ENCODE peak calls at places on chromosome 18, in eight cellular contexts. D is nephron progenitor cell, U is neural progenitor cell, A is AG10803, E is coronary artery, Q is ovary, Z is vagina, I is PC-9. K is an unnamed sample.
A peak's percentile ranks its signal among the peaks of the same experiment; 100 is the strongest.

GRCh38 chr18:39435986-39436385 is 1870.4 kb upstream of the CELF4 start:
- DNase-seq in E (no peak), Z (no peak), A (no peak), U (no peak), D (no peak), I (no peak), Q (no peak), K (no peak)

GRCh38 chr18:62566199-62566598 is 43.4 kb downstream of the ZCCHC2 start:
- DNase-seq in E (no peak), A (peak; percentile 36), Q (no peak), Z (no peak), U (peak; percentile 56), I (no peak), D (no peak), K (no peak)

GRCh38 chr18:59672125-59672769 is 25.0 kb downstream of the CCBE1 start:
- DNase-seq in Z (no peak), D (no peak), A (peak; percentile 89), E (no peak), Q (no peak), U (no peak), I (no peak), K (no peak)

GRCh38 chr18:26714739-26715138 is 150.8 kb downstream of the AQP4 start:
- DNase-seq in Z (no peak), D (no peak), U (no peak), E (no peak), Q (no peak), A (no peak), I (no peak), K (no peak)

GRCh38 chr18:58700209-58700608 is 28.9 kb downstream of the MALT1 start:
- DNase-seq in Q (no peak), I (no peak), Z (no peak), A (no peak), D (no peak), E (no peak), U (no peak), K (no peak)

GRCh38 chr18:63439334-63439733 is 17.1 kb upstream of the VPS4B start:
- DNase-seq in Z (no peak), U (peak; percentile 71), A (peak; percentile 62), Q (peak; percentile 34), I (peak; percentile 52), E (no peak), D (peak; percentile 50), K (peak; percentile 58)

GRCh38 chr18:60044290-60045006 is 144.7 kb downstream of the PMAIP1 start:
- DNase-seq in E (no peak), A (peak; percentile 88), U (no peak), Z (no peak), Q (no peak), D (no peak), I (peak; percentile 74), K (no peak)

GRCh38 chr18:49866680-49867079 is 53.3 kb upstream of the ACAA2 start:
- DNase-seq in U (no peak), Q (no peak), D (no peak), I (no peak), Z (no peak), E (no peak), A (no peak), K (no peak)

GRCh38 chr18:23779696-23780303 is 90.5 kb downstream of the LAMA3 start:
- DNase-seq in D (peak; percentile 8), I (no peak), U (no peak), E (no peak), Z (no peak), A (peak; percentile 69), Q (no peak), K (no peak)

GRCh38 chr18:62420513-62421209 is 95.6 kb downstream of the TNFRSF11A start:
- DNase-seq in I (peak; percentile 93), Q (no peak), A (peak; percentile 37), D (no peak), Z (no peak), E (no peak), U (no peak), K (peak; percentile 55)

GRCh38 chr18:77400561-77400960 is 150.9 kb downstream of the GALR1 start:
- DNase-seq in Q (no peak), Z (no peak), A (no peak), U (no peak), E (no peak), I (no peak), D (no peak), K (no peak)

GRCh38 chr18:57863706-57864105 is 60.6 kb upstream of the ATP8B1 start:
- DNase-seq in D (no peak), E (no peak), A (no peak), Q (no peak), U (no peak), Z (peak; percentile 29), I (no peak), K (no peak)

GRCh38 chr18:48165104-48165866 is 234.8 kb upstream of the SMAD2 start:
- DNase-seq in E (no peak), A (no peak), Q (no peak), D (no peak), U (no peak), I (no peak), Z (no peak), K (no peak)

GRCh38 chr18:36017232-36017631 is 44.8 kb downstream of the RMP24 start:
- DNase-seq in I (no peak), Z (no peak), Q (no peak), U (no peak), E (no peak), D (no peak), A (peak; percentile 40), K (no peak)

GRCh38 chr18:76343938-76344569 is 151.0 kb downstream of the ZNF516 start:
- DNase-seq in Q (no peak), E (no peak), I (no peak), D (no peak), U (no peak), A (no peak), Z (no peak), K (no peak)

GRCh38 chr18:59139291-59139614 is 431 bp upstream of the SEC11C start:
- DNase-seq in E (no peak), Z (no peak), Q (peak; percentile 92), I (no peak), D (peak; percentile 91), U (peak; percentile 93), A (peak; percentile 71), K (peak; percentile 95)

GRCh38 chr18:73897517-73897916 is 250.1 kb downstream of the FBXO15 start:
- DNase-seq in U (no peak), Q (no peak), I (no peak), Z (no peak), A (no peak), D (no peak), E (no peak), K (no peak)

GRCh38 chr18:35497006-35497333 is 790 bp downstream of the INO80C start:
- DNase-seq in A (peak; percentile 26), I (no peak), Q (no peak), U (no peak), Z (no peak), D (no peak), E (no peak), K (no peak)

GRCh38 chr18:37716106-37716708 is 150.6 kb upstream of the CELF4 start:
- DNase-seq in Z (no peak), U (no peak), E (no peak), Q (no peak), D (no peak), A (no peak), I (no peak), K (no peak)

GRCh38 chr18:63405986-63406385 is 16.3 kb downstream of the VPS4B start:
- DNase-seq in A (no peak), Q (no peak), D (no peak), U (no peak), I (no peak), Z (no peak), E (no peak), K (no peak)

GRCh38 chr18:37537868-37538525 is 27.6 kb downstream of the CELF4 start:
- DNase-seq in D (peak; percentile 93), E (no peak), I (no peak), A (peak; percentile 59), Q (peak; percentile 79), U (peak; percentile 86), Z (no peak), K (peak; percentile 85)

GRCh38 chr18:79868168-79868784 is 70.5 kb downstream of the KCNG2 start:
- DNase-seq in U (no peak), I (no peak), Z (no peak), Q (no peak), E (peak; percentile 53), D (no peak), A (no peak), K (no peak)

GRCh38 chr18:10850216-10850615 is 299.2 kb downstream of the PIEZO2 start:
- DNase-seq in I (no peak), E (no peak), U (no peak), D (no peak), Q (no peak), A (no peak), Z (no peak), K (no peak)
- TF ChIP-seq CTCF in I (no peak), E (no peak), U (no peak), D (no peak), Q (no peak), A (no peak), Z (no peak), K (no peak)

GRCh38 chr18:7980136-7980535 is 413.0 kb downstream of the PTPRM start:
- DNase-seq in E (no peak), A (no peak), Q (no peak), I (no peak), Z (no peak), U (peak; percentile 27), D (no peak), K (no peak)
- TF ChIP-seq CTCF in E (no peak), A (no peak), Q (no peak), I (peak; percentile 28), Z (no peak), U (peak; percentile 46), D (no peak), K (no peak)

GRCh38 chr18:12271376-12272235 is 17.4 kb downstream of the CIDEA start:
- DNase-seq in Z (no peak), Q (peak; percentile 80), D (peak; percentile 77), E (peak; percentile 83), A (peak; percentile 77), U (peak; percentile 86), I (peak; percentile 60), K (peak; percentile 88)
- TF ChIP-seq CTCF in Z (peak; percentile 96), Q (peak; percentile 52), D (peak; percentile 67), E (peak; percentile 64), A (peak; percentile 60), U (peak; percentile 71), I (peak; percentile 80), K (peak; percentile 74)

GRCh38 chr18:30705943-30706342 is 336.6 kb downstream of the DSC3 start:
- DNase-seq in U (no peak), I (no peak), Z (no peak), A (no peak), D (no peak), E (no peak), Q (no peak), K (no peak)

GRCh38 chr18:30712383-30712782 is 330.2 kb downstream of the DSC3 start:
- DNase-seq in Z (no peak), I (no peak), A (no peak), D (no peak), Q (no peak), U (no peak), E (no peak), K (peak; percentile 12)

GRCh38 chr18:30713299-30713698 is 329.2 kb downstream of the DSC3 start:
- DNase-seq in E (no peak), Z (no peak), I (no peak), U (no peak), A (no peak), Q (no peak), D (no peak), K (no peak)

DNA sequence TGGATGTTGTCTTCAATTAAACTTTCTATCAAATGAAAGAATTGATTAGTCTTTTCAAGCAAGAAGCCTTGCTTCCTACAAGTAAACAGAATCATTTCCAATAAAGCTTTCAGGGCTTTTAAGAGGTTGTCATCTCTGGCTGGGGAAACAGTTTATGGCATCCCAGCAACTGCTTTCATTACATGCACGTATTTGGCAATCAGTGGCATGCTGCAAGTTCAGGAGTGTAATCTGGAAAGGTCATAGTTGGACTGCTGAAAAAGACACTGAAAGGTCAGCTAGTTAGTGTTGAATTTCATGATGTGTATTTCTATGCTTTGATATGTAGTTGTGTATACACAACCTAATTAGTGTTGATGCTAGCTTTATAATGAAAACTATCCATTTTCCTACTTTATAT is 332.9 kb downstream of the DSC3 start:
- DNase-seq in Q (no peak), D (no peak), U (no peak), A (no peak), I (no peak), E (no peak), Z (no peak), K (no peak)
- TF ChIP-seq CTCF in Q (no peak), D (no peak), U (no peak), A (no peak), I (no peak), E (no peak), Z (no peak), K (no peak)

K was measured in GM13977.